ENCODE peak calls at places on chromosome 1, in five cellular contexts. D, Z, Q, G and Y are unnamed samples.
A peak's percentile ranks its signal among the peaks of the same experiment; 100 is the strongest.

GRCh38 chr1:150992626-150993025 is 10.5 kb downstream of the ANXA9 start:
- DNase-seq in G (no peak), D (no peak), Q (no peak), Z (no peak), Y (no peak)

GRCh38 chr1:227729144-227729880 is 5.8 kb downstream of the JMJD4 start:
- DNase-seq in D (no peak), Q (no peak), G (no peak), Z (peak; percentile 49), Y (no peak)

GRCh38 chr1:17930635-17931034 is 175.5 kb downstream of the ACTL8 start:
- DNase-seq in Q (no peak), G (no peak), D (no peak), Z (no peak), Y (no peak)

GRCh38 chr1:27638047-27638734 is 3.2 kb upstream of the FGR start:
- DNase-seq in Z (no peak), Q (no peak), D (no peak), G (no peak), Y (no peak)

GRCh38 chr1:54542120-54542961 is 5.7 kb upstream of the ACOT11 start:
- DNase-seq in D (no peak), G (peak; percentile 99), Q (no peak), Z (peak; percentile 91), Y (peak; percentile 11)

GRCh38 chr1:72636636-72637035 is 354.3 kb upstream of the NEGR1 start:
- DNase-seq in Q (no peak), D (no peak), Z (no peak), G (no peak), Y (no peak)

GRCh38 chr1:10283318-10283984 is 73.1 kb downstream of the KIF1B start:
- DNase-seq in D (no peak), Q (no peak), G (no peak), Z (no peak), Y (no peak)

GRCh38 chr1:116847688-116848531 is 61.8 kb upstream of the PTGFRN start:
- DNase-seq in G (no peak), D (no peak), Q (no peak), Z (no peak), Y (peak; percentile 16)

GRCh38 chr1:10459185-10459584 is 9.4 kb downstream of the CORT start:
- DNase-seq in D (peak; percentile 41), Z (no peak), G (peak; percentile 78), Q (no peak), Y (no peak)

GRCh38 chr1:63322248-63322943 is at the start of gene FOXD3:
- DNase-seq in G (peak; percentile 25), D (no peak), Q (peak; percentile 66), Z (peak; percentile 95), Y (peak; percentile 24)

GRCh38 chr1:197781998-197782718 is 6.9 kb upstream of the DENND1B start:
- DNase-seq in D (no peak), Z (no peak), Q (no peak), G (peak; percentile 83), Y (no peak)

GRCh38 chr1:25641931-25642611 is 25.5 kb downstream of the MAN1C1 start:
- DNase-seq in Q (no peak), D (peak; percentile 20), G (peak; percentile 5), Z (no peak), Y (no peak)

GRCh38 chr1:117658676-117659075 is 52.8 kb downstream of the TENT5C start:
- DNase-seq in D (no peak), Q (no peak), G (no peak), Z (no peak), Y (peak; percentile 88)

GRCh38 chr1:44239337-44239960 is 26.2 kb downstream of the DMAP1 start:
- DNase-seq in Z (peak; percentile 61), D (no peak), G (peak; percentile 16), Q (no peak), Y (no peak)

GRCh38 chr1:111768023-111768422 is 12.3 kb downstream of the DDX20 start:
- DNase-seq in G (no peak), Q (no peak), D (no peak), Z (no peak), Y (no peak)

GRCh38 chr1:17475729-17476128 is 36.3 kb upstream of the RCC2 start:
- DNase-seq in G (peak; percentile 92), Q (no peak), D (peak; percentile 27), Z (no peak), Y (no peak)

GRCh38 chr1:116768416-116768815 is 14.2 kb downstream of the CD2 start:
- DNase-seq in G (no peak), Z (no peak), Q (no peak), D (no peak), Y (no peak)

GRCh38 chr1:70083519-70083918 is 121.9 kb downstream of the LRRC40 start:
- DNase-seq in Q (no peak), D (no peak), Z (no peak), G (no peak), Y (no peak)

GRCh38 chr1:83860506-83861221 is 138.3 kb downstream of the TTLL7 start:
- DNase-seq in G (peak; percentile 57), D (no peak), Z (peak; percentile 87), Q (peak; percentile 85), Y (peak; percentile 64)

GRCh38 chr1:50917796-50918137 is 42.3 kb downstream of the FAF1 start:
- DNase-seq in D (no peak), Z (no peak), Q (no peak), G (no peak), Y (no peak)
- H3K27ac ChIP-seq in D (no peak overlapping the region), Z (peak overlapping the region; percentile 41), Q (no peak overlapping the region), G (no peak overlapping the region), Y (no peak overlapping the region)

GRCh38 chr1:180165096-180165495 is 10.4 kb downstream of the QSOX1 start:
- DNase-seq in Z (no peak), D (no peak), G (no peak), Q (peak; percentile 2), Y (no peak)

GRCh38 chr1:180167721-180168467 is 13.2 kb downstream of the QSOX1 start:
- DNase-seq in D (no peak), Z (peak; percentile 92), G (peak; percentile 55), Q (peak; percentile 83), Y (no peak)

GRCh38 chr1:180165509-180166435 is 11.1 kb downstream of the QSOX1 start:
- DNase-seq in Q (peak; percentile 20), G (no peak), Z (no peak), D (no peak), Y (no peak)

GRCh38 chr1:180167021-180167701 is 12.5 kb downstream of the QSOX1 start:
- DNase-seq in G (no peak), Q (no peak), D (no peak), Z (no peak), Y (no peak)

GRCh38 chr1:180166436-180166800 is 11.7 kb downstream of the QSOX1 start:
- DNase-seq in G (no peak), D (no peak), Q (no peak), Z (no peak), Y (no peak)
- H3K27ac ChIP-seq in G (no peak overlapping the region), D (no peak overlapping the region), Q (peak overlapping the region; percentile 90), Z (no peak overlapping the region), Y (no peak overlapping the region)

DNA sequence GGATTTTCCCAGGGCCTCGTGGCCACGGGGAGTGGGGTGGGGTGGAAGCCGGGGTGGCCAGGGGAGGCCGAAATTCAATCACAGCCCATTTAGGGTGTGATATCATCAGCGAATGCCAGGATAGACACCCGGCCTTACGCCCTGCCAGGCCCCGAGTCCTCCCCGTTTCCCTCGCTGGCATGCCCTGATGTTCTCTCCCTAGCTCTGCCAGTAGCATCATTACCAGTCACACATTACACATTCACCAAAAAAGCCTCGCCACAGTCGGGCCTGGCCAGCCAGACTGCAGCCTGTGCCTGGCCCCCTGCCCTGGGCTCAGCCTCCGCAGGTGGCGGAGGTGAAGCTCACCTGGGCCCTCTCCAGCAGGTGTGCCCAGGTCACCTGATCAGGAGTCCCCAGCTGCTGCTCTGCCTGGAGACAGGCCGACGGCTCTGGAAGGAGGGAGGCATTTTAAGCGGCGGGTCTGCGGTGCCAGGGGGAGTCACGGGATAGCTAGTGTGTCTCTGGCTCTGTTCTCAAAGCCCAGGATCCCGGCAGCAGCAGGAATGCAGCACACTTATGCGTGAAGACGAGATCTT is 71.0 kb downstream of the SCCPDH start:
- DNase-seq in D (no peak), Q (no peak), Z (peak; percentile 80), G (no peak), Y (no peak)
- H3K27ac ChIP-seq in D (no peak overlapping the region), Q (no peak overlapping the region), Z (no peak overlapping the region), G (no peak overlapping the region), Y (no peak overlapping the region)

DNA sequence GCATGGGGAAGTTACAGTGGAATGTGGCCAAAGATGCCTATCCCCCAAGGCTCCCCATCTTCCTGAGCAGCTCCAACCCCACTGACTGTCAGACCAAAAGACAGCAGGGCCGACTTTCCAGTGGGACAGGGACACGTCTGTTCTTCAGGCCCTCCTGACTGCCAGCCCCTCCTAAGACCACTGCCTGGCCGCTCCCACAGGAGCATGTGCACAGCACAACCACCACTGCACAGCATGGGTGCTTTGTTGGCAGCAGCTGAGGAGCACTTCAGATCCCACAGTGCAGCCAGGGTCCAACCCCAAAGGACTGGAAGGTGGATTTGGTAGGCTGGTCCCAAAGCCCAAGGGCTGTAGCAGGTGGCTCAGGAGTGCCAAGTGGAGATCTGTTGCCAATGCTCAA is 648.3 kb upstream of the BRINP3 start:
- DNase-seq in Z (no peak), D (no peak), Q (no peak), G (no peak), Y (no peak)
- H3K27ac ChIP-seq in Z (no peak overlapping the region), D (no peak overlapping the region), Q (no peak overlapping the region), G (no peak overlapping the region), Y (no peak overlapping the region)

GRCh38 chr1:38037481-38037939 is 9.1 kb downstream of the POU3F1 start:
- DNase-seq in D (no peak), G (no peak), Q (no peak), Z (no peak), Y (no peak)

GRCh38 chr1:38034871-38035270 is 11.7 kb downstream of the POU3F1 start:
- DNase-seq in G (no peak), D (no peak), Q (no peak), Z (no peak), Y (no peak)

GRCh38 chr1:38041941-38042834 is 4.4 kb downstream of the POU3F1 start:
- DNase-seq in G (no peak), Z (no peak), Q (no peak), D (no peak), Y (no peak)

GRCh38 chr1:38039386-38039933 is 7.1 kb downstream of the POU3F1 start:
- DNase-seq in Q (no peak), G (no peak), Z (no peak), D (no peak), Y (no peak)

DNA sequence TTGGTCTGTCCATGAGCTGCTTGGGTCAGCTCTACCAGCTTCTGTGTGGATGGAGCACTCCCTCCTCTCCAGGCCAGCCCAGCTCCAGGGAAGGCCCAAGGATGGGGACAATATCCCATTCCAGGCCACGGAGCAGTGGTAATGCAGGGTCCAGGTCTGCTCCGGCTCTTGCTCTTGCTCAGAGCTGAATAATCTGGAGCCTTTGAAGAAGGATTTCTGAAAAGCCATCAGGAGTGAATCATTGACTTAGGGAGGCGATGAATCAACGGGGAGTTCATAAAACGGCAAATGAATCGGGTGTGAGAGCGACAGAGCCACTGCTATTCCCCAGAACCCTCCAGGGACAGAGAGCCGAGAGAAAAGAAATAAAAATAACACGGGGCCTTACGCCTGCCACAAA is 7.8 kb downstream of the POU3F1 start:
- DNase-seq in D (no peak), G (no peak), Z (no peak), Q (no peak), Y (no peak)
- H3K27ac ChIP-seq in D (no peak overlapping the region), G (no peak overlapping the region), Z (no peak overlapping the region), Q (no peak overlapping the region), Y (no peak overlapping the region)